ENCODE peak calls at places on chromosome 14, in four cellular contexts. D, F, Q and C are unnamed samples. For H3K4me1, the result is how much of the 10 kb centered on the place peaks cover.

GRCh38 chr14:44586910-44587309 is 79.8 kb upstream of the FSCB start:
- DNase-seq in D (no peak), F (no peak), Q (no peak), C (no peak)

GRCh38 chr14:66979083-66979974 is 209.9 kb upstream of the GARIN2 start:
- DNase-seq in D (no peak), Q (no peak), F (no peak), C (no peak)

GRCh38 chr14:34387974-34388533 is 74.0 kb downstream of the SPTSSA start:
- DNase-seq in Q (no peak), D (no peak), F (no peak), C (no peak)

GRCh38 chr14:76195003-76195402 is 43.3 kb downstream of the GPATCH2L start:
- DNase-seq in D (no peak), Q (no peak), F (no peak), C (no peak)

GRCh38 chr14:75811862-75812505 is 150.9 kb downstream of the TTLL5 start:
- DNase-seq in F (no peak), D (no peak), Q (no peak), C (no peak)

GRCh38 chr14:74085047-74085637 is 386 bp downstream of the LIN52 start:
- DNase-seq in F (no peak), D (no peak), Q (peak), C (no peak)

GRCh38 chr14:104383931-104384775 is 195.4 kb upstream of the C14orf180 start:
- DNase-seq in D (no peak), F (no peak), Q (no peak), C (no peak)

GRCh38 chr14:54339771-54340170 is 57.0 kb upstream of the CDKN3 start:
- DNase-seq in D (no peak), Q (no peak), F (no peak), C (no peak)

GRCh38 chr14:28298156-28298555 is 468.4 kb upstream of the FOXG1 start:
- DNase-seq in Q (no peak), D (no peak), F (no peak), C (no peak)

GRCh38 chr14:100070310-100070709 is 5.1 kb downstream of the EVL start:
- DNase-seq in F (no peak), D (no peak), Q (no peak), C (no peak)

GRCh38 chr14:100664841-100665425 is 61.8 kb upstream of the DLK1 start:
- DNase-seq in D (no peak), F (no peak), Q (peak), C (no peak)

GRCh38 chr14:105092912-105093425 is 27.7 kb upstream of the GPR132 start:
- DNase-seq in D (peak), Q (peak), F (no peak), C (peak)

GRCh38 chr14:70793637-70794036 is 15.7 kb downstream of the MAP3K9 start:
- DNase-seq in D (no peak), Q (no peak), F (no peak), C (no peak)

GRCh38 chr14:92577321-92577742 is 63.8 kb downstream of the RIN3 start:
- DNase-seq in F (no peak), Q (no peak), D (peak), C (no peak)

GRCh38 chr14:98907981-98908544 is 363.9 kb downstream of the BCL11B start:
- DNase-seq in D (no peak), F (no peak), Q (no peak), C (no peak)

GRCh38 chr14:33617154-33617553 is 333.7 kb downstream of the EGLN3 start:
- DNase-seq in Q (peak), F (no peak), D (no peak), C (no peak)

GRCh38 chr14:75181426-75182062 is 5.1 kb upstream of the TMED10 start:
- DNase-seq in D (no peak), F (no peak), Q (no peak), C (no peak)

GRCh38 chr14:86168376-86168775 is 638.4 kb downstream of the FLRT2 start:
- DNase-seq in Q (no peak), F (no peak), D (no peak), C (no peak)

GRCh38 chr14:75906680-75907280 is 75.0 kb downstream of the TGFB3 start:
- DNase-seq in Q (peak), F (peak), D (peak), C (peak)

GRCh38 chr14:36683083-36683724 is 21.5 kb downstream of the PAX9 start:
- DNase-seq in D (no peak), F (no peak), Q (no peak), C (no peak)

GRCh38 chr14:94713115-94713514 is 56.8 kb downstream of the GSC start:
- DNase-seq in D (no peak), F (no peak), Q (no peak), C (no peak)

GRCh38 chr14:96501383-96501745 is 818 bp upstream of the PAPOLA start:
- DNase-seq in D (peak), F (no peak), Q (no peak), C (no peak)

GRCh38 chr14:104708606-104709268 is 15.3 kb upstream of the ADSS1 start:
- DNase-seq in F (peak), Q (peak), D (peak), C (peak)

DNA sequence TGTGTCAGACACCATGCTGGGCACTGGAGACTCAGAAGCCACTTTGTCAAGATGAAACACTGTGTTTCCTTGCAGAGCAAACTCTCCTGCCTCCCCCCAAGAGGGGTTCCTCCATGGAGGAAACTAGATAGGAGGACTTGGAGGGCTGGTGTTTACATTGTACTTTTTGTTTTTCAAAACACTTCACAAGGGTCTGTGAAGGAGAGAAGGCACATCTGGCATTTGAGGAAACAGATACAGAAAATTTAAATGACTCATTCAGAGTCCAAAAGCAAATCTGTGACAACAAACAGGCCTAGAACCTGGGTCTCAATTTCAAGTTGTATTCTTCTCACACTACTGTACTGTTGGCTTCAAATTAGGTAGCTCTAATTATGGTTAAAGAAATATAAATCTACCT is 6.8 kb upstream of the CDKL1 start:
- DNase-seq in D (no peak), Q (peak), F (no peak), C (no peak)
- TF ChIP-seq POLR2A in D (no peak), Q (no peak), F (no peak), C (no peak)

GRCh38 chr14:30996892-30997659 is 28.4 kb upstream of the AP4S1 start:
- DNase-seq in D (no peak), Q (no peak), F (no peak), C (no peak)
- H3K4me1 ChIP-seq in D (under half), Q (under half), F (under half), C (under half)

GRCh38 chr14:22589096-22589839 is at the start of gene DAD1:
- DNase-seq in F (peak), Q (peak), D (peak), C (peak)
- TF ChIP-seq POLR2A in F (peak), Q (peak), D (peak), C (no peak)

GRCh38 chr14:52413729-52414453 is 99.8 kb downstream of the PTGER2 start:
- DNase-seq in F (no peak), Q (peak), D (no peak), C (no peak)
- H3K4me1 ChIP-seq in F (under half), Q (under half), D (under half), C (under half)

DNA sequence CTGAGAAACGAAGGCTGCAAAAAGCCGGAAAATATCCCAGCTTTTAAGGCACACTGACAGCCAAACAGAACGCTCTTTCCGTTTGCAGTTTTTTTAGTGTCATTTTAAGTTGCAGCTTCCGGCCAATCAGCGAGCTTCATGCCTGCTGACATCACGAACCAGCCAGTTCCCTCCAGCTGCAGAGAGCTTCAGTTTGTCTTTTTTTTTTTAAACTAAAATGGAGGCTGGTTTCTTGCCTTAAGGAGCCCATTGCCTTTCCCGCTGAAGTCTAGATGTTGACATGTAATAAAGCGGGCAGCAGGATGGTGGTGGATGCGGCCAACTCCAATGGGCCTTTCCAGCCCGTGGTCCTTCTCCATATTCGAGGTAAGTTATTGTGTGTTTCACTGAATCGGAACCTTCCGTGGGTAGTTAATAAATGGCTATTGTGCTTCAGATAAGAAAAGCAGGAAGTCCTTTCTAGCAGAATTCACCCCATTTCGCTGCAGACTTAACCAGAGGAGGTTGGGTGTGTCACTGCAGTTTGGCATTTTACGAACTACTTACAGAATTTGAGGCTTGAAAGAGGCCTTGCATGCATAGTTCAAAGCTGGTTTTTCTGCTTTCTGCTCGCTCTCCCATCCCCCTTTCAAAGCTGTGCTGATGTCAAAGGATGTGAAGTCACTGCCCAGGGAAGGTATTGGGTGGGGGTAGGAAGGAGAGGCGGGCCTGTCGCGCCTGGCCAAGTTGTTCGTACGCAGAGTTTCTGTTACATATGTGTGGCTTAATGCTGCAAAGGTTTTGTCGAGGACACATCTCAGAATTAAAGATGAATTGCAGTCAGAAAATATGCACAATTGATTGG is 48.4 kb downstream of the PPP2R5C start:
- DNase-seq in Q (peak), D (peak), F (peak), C (peak)
- TF ChIP-seq POLR2A in Q (peak), D (peak), F (peak), C (peak)

GRCh38 chr14:22588419-22589095 is 467 bp downstream of the DAD1 start:
- DNase-seq in F (no peak), Q (no peak), D (no peak), C (no peak)

GRCh38 chr14:22587247-22587646 is 1.8 kb downstream of the DAD1 start:
- DNase-seq in D (no peak), F (no peak), Q (no peak), C (no peak)

GRCh38 chr14:22579881-22580280 is 9.1 kb downstream of the DAD1 start:
- DNase-seq in D (no peak), Q (no peak), F (no peak), C (no peak)

GRCh38 chr14:22580604-22581003 is 8.4 kb downstream of the DAD1 start:
- DNase-seq in Q (no peak), D (no peak), F (no peak), C (no peak)

GRCh38 chr14:22583994-22584393 is 5.0 kb downstream of the DAD1 start:
- DNase-seq in D (no peak), F (no peak), Q (no peak), C (no peak)
- H3K4me1 ChIP-seq in D (under half), F (under half), Q (under half), C (under half)

GRCh38 chr14:24051789-24052655 is at the start of gene CARMIL3:
- DNase-seq in F (no peak), Q (peak), D (peak), C (peak)
- TF ChIP-seq POLR2A in F (no peak), Q (no peak), D (peak), C (no peak)